ENCODE peak calls at places on chromosomes 4 and X, in four cellular contexts. S is H7, I is fibroblast of villous mesenchyme, R is lung. U is an unnamed sample.

GRCh38 chrX:105323951-105324350 is 103.5 kb upstream of the TEX13A start:
- DNase-seq in S (no peak), I (peak), R (no peak), U (no peak)

GRCh38 chrX:39653656-39654055 is 444.1 kb downstream of the BCOR start:
- DNase-seq in I (no peak), R (no peak), S (peak), U (no peak)

GRCh38 chr4:153207561-153207960 is 3.3 kb downstream of the TRIM2 start:
- DNase-seq in I (peak), S (peak), R (no peak), U (peak)

GRCh38 chr4:85637778-85638177 is 162.8 kb downstream of the ARHGAP24 start:
- DNase-seq in S (no peak), I (peak), R (no peak), U (no peak)

GRCh38 chr4:119597377-119597776 is 31.2 kb downstream of the PDE5A start:
- DNase-seq in I (peak), R (no peak), S (peak), U (no peak)

GRCh38 chr4:113411496-113411938 is 350.0 kb downstream of the CAMK2D start:
- DNase-seq in R (peak), I (peak), S (no peak), U (no peak)

GRCh38 chrX:39165185-39165584 is 363.9 kb downstream of the MID1IP1 start:
- DNase-seq in R (no peak), S (no peak), I (no peak), U (no peak)

GRCh38 chr4:70399319-70399718 is 1.6 kb downstream of the OPRPN start:
- DNase-seq in S (no peak), R (no peak), I (no peak), U (no peak)

GRCh38 chr4:101191302-101192098 is 155.8 kb downstream of the PPP3CA start:
- DNase-seq in R (peak), S (no peak), I (peak), U (peak)

GRCh38 chr4:2995546-2996265 is 32.3 kb downstream of the GRK4 start:
- DNase-seq in R (no peak), I (no peak), S (no peak), U (no peak)

GRCh38 chrX:139112432-139112831 is 400.9 kb upstream of the FGF13 start:
- DNase-seq in S (no peak), R (no peak), I (no peak), U (no peak)

GRCh38 chr4:110442788-110443187 is 33.2 kb upstream of the ENPEP start:
- DNase-seq in R (no peak), I (no peak), S (no peak), U (no peak)

GRCh38 chr4:125572601-125573000 is 257.8 kb downstream of the FAT4 start:
- DNase-seq in I (no peak), S (no peak), R (no peak), U (no peak)

GRCh38 chr4:99818661-99819060 is 2.0 kb downstream of the DAPP1 start:
- DNase-seq in R (no peak), I (no peak), S (no peak), U (no peak)

GRCh38 chr4:99815597-99816011 is 1.0 kb upstream of the DAPP1 start:
- DNase-seq in I (no peak), R (peak), S (no peak), U (peak)

GRCh38 chr4:99821918-99822503 is 5.4 kb downstream of the DAPP1 start:
- DNase-seq in R (no peak), S (no peak), I (no peak), U (no peak)

GRCh38 chr4:99816611-99817309 is at the start of gene DAPP1:
- DNase-seq in S (no peak), R (peak), I (no peak), U (peak)

GRCh38 chr4:99817310-99817885 is 771 bp downstream of the DAPP1 start:
- DNase-seq in R (no peak), S (no peak), I (no peak), U (no peak)
- H3K4me3 ChIP-seq in R (no peak), S (no peak), I (no peak), U (peak)

DNA sequence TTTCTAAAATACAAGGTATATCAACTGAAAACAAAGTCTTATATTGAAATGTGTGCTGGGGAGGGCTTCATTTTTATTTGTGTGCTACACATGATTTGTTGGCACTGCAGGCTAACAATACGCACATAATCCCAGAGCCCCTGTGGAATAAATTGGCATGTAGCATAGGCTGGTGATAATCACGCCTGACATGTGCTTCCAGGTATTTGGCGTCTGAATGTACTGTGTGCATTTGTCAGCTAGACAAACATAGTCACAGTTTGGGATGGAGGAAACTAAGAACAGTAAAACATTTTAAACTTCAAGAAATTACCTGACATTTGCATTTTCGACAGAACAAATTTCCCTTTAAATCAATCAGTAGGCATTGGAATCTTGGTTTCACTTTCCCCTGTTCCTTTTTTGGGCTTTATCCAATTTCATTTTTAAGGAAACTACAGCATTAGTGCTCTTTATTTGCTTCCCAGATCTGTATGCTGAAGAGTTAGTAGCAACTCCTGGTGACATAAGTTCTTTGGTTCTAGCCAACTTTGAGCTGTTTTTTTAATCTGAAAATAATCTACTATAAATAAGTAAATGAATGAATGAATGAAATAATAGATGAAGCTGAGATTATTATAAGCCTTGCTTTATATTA is 472.3 kb downstream of the PDHA2 start:
- DNase-seq in R (no peak), S (no peak), I (no peak), U (no peak)
- H3K4me3 ChIP-seq in R (no peak), S (no peak), I (no peak), U (no peak)

GRCh38 chrX:148380107-148380506 is 120.3 kb upstream of the AFF2 start:
- DNase-seq in S (no peak), I (no peak), R (no peak), U (no peak)

GRCh38 chrX:148385471-148385870 is 114.9 kb upstream of the AFF2 start:
- DNase-seq in S (no peak), R (no peak), I (no peak), U (no peak)

GRCh38 chrX:148380614-148381561 is 119.5 kb upstream of the AFF2 start:
- DNase-seq in S (no peak), I (no peak), R (no peak), U (no peak)

GRCh38 chrX:148382983-148383382 is 117.4 kb upstream of the AFF2 start:
- DNase-seq in I (no peak), S (peak), R (no peak), U (no peak)

GRCh38 chrX:148381603-148382002 is 118.8 kb upstream of the AFF2 start:
- DNase-seq in S (no peak), R (no peak), I (no peak), U (no peak)
- H3K4me3 ChIP-seq in S (no peak), R (no peak), I (no peak), U (no peak)

GRCh38 chr4:40870076-40870624 is 120.4 kb downstream of the NSUN7 start:
- DNase-seq in R (no peak), I (no peak), S (no peak), U (no peak)

GRCh38 chr4:40858946-40859345 is 109.2 kb downstream of the NSUN7 start:
- DNase-seq in S (no peak), R (no peak), I (no peak), U (no peak)

GRCh38 chr4:40865696-40866095 is 115.9 kb downstream of the NSUN7 start:
- DNase-seq in I (peak), R (no peak), S (no peak), U (no peak)

DNA sequence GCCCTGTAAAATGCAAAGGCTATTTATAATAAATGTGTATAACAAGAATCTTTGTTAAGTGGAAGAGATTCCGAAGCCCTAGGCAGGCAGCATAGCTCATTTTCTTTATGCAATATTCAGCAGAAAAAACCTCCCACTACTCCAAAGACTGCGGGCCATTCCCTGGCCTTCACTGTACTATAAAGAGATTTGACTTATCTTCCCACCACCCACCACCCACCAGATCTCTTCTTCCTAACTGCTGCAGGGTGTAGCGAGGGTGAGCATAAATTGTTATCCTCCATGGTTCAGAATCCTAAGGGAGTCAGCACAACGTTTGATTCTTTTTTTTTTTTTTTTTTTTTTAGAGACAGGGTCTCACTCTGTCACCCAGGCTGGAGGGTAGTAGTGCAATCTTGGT is 114.8 kb downstream of the NSUN7 start:
- DNase-seq in R (no peak), I (no peak), S (no peak), U (no peak)
- H3K4me3 ChIP-seq in R (no peak), I (no peak), S (no peak), U (no peak)

GRCh38 chrX:109926118-109926517 is 76.8 kb upstream of the TMEM164 start:
- DNase-seq in R (no peak), S (no peak), I (no peak), U (no peak)
- H3K4me3 ChIP-seq in R (no peak), S (no peak), I (no peak), U (no peak)

U was measured in colonic mucosa.